ENCODE peak calls at places on chromosomes 11 and 22, in ten cellular contexts. One of them, this sample, is unnamed.

GRCh38 chr11:60887531-60887930 is 18.9 kb downstream of the PRPF19 start:
- DNase-seq in stimulated activated CD4-positive, alpha-beta T cell treated with anti-CD3 and anti-CD28 coated beads, TNF-alpha, amount 100 ng/mL, for 48 hours: no peak
- DNase-seq in amniotic stem cell: no peak
- DNase-seq in stimulated activated naive CD4-positive, alpha-beta T cell: no peak
- DNase-seq in neuronal stem cell: peak; percentile 24
- DNase-seq in GM18507: no peak
- DNase-seq in activated CD8-positive, alpha-beta memory T cell treated with anti-CD3 and anti-CD28 coated beads, Interleukin-2, amount 50 U/mL, for 4 hours: peak; percentile 37
- DNase-seq in ELF-1: peak; percentile 58
- DNase-seq in tibial nerve: peak; percentile 50
- DNase-seq in activated naive CD8-positive, alpha-beta T cell treated with anti-CD3 and anti-CD28 coated beads, Interleukin-2, amount 50 U/mL, for 16 hours: no peak
- DNase-seq in this sample: peak; percentile 72

GRCh38 chr22:17982572-17983141 is 41.7 kb downstream of the MICAL3 start:
- DNase-seq in GM18507: no peak
- DNase-seq in activated naive CD8-positive, alpha-beta T cell treated with anti-CD3 and anti-CD28 coated beads, Interleukin-2, amount 50 U/mL, for 16 hours: no peak
- DNase-seq in neuronal stem cell: no peak
- DNase-seq in activated CD8-positive, alpha-beta memory T cell treated with anti-CD3 and anti-CD28 coated beads, Interleukin-2, amount 50 U/mL, for 4 hours: no peak
- DNase-seq in stimulated activated CD4-positive, alpha-beta T cell treated with anti-CD3 and anti-CD28 coated beads, TNF-alpha, amount 100 ng/mL, for 48 hours: no peak
- DNase-seq in ELF-1: no peak
- DNase-seq in amniotic stem cell: no peak
- DNase-seq in tibial nerve: no peak
- DNase-seq in stimulated activated naive CD4-positive, alpha-beta T cell: no peak
- DNase-seq in this sample: no peak

GRCh38 chr11:83023410-83023809 is 48.3 kb downstream of the RAB30 start:
- DNase-seq in activated naive CD8-positive, alpha-beta T cell treated with anti-CD3 and anti-CD28 coated beads, Interleukin-2, amount 50 U/mL, for 16 hours: no peak
- DNase-seq in activated CD8-positive, alpha-beta memory T cell treated with anti-CD3 and anti-CD28 coated beads, Interleukin-2, amount 50 U/mL, for 4 hours: no peak
- DNase-seq in stimulated activated naive CD4-positive, alpha-beta T cell: no peak
- DNase-seq in amniotic stem cell: no peak
- DNase-seq in stimulated activated CD4-positive, alpha-beta T cell treated with anti-CD3 and anti-CD28 coated beads, TNF-alpha, amount 100 ng/mL, for 48 hours: no peak
- DNase-seq in GM18507: no peak
- DNase-seq in neuronal stem cell: no peak
- DNase-seq in tibial nerve: no peak
- DNase-seq in ELF-1: peak; percentile 34
- DNase-seq in this sample: no peak

GRCh38 chr11:36211735-36212430 is 77.3 kb downstream of the COMMD9 start:
- DNase-seq in amniotic stem cell: no peak
- DNase-seq in tibial nerve: no peak
- DNase-seq in stimulated activated naive CD4-positive, alpha-beta T cell: no peak
- DNase-seq in GM18507: no peak
- DNase-seq in ELF-1: peak; percentile 30
- DNase-seq in neuronal stem cell: peak; percentile 48
- DNase-seq in stimulated activated CD4-positive, alpha-beta T cell treated with anti-CD3 and anti-CD28 coated beads, TNF-alpha, amount 100 ng/mL, for 48 hours: no peak
- DNase-seq in activated naive CD8-positive, alpha-beta T cell treated with anti-CD3 and anti-CD28 coated beads, Interleukin-2, amount 50 U/mL, for 16 hours: no peak
- DNase-seq in activated CD8-positive, alpha-beta memory T cell treated with anti-CD3 and anti-CD28 coated beads, Interleukin-2, amount 50 U/mL, for 4 hours: no peak
- DNase-seq in this sample: peak; percentile 11

GRCh38 chr11:71298016-71298550 is 45.7 kb upstream of the SHANK2 start:
- DNase-seq in neuronal stem cell: no peak
- DNase-seq in tibial nerve: no peak
- DNase-seq in GM18507: no peak
- DNase-seq in ELF-1: no peak
- DNase-seq in amniotic stem cell: no peak
- DNase-seq in activated CD8-positive, alpha-beta memory T cell treated with anti-CD3 and anti-CD28 coated beads, Interleukin-2, amount 50 U/mL, for 4 hours: no peak
- DNase-seq in activated naive CD8-positive, alpha-beta T cell treated with anti-CD3 and anti-CD28 coated beads, Interleukin-2, amount 50 U/mL, for 16 hours: no peak
- DNase-seq in stimulated activated naive CD4-positive, alpha-beta T cell: no peak
- DNase-seq in stimulated activated CD4-positive, alpha-beta T cell treated with anti-CD3 and anti-CD28 coated beads, TNF-alpha, amount 100 ng/mL, for 48 hours: no peak
- DNase-seq in this sample: no peak

GRCh38 chr22:42396621-42397331 is 35.4 kb downstream of the NFAM1 start:
- DNase-seq in activated naive CD8-positive, alpha-beta T cell treated with anti-CD3 and anti-CD28 coated beads, Interleukin-2, amount 50 U/mL, for 16 hours: no peak
- DNase-seq in GM18507: peak; percentile 25
- DNase-seq in neuronal stem cell: no peak
- DNase-seq in tibial nerve: peak; percentile 43
- DNase-seq in activated CD8-positive, alpha-beta memory T cell treated with anti-CD3 and anti-CD28 coated beads, Interleukin-2, amount 50 U/mL, for 4 hours: no peak
- DNase-seq in ELF-1: no peak
- DNase-seq in stimulated activated naive CD4-positive, alpha-beta T cell: no peak
- DNase-seq in stimulated activated CD4-positive, alpha-beta T cell treated with anti-CD3 and anti-CD28 coated beads, TNF-alpha, amount 100 ng/mL, for 48 hours: no peak
- DNase-seq in amniotic stem cell: no peak
- DNase-seq in this sample: no peak

GRCh38 chr11:121892131-121892681 is 223.8 kb downstream of the BLID start:
- DNase-seq in ELF-1: peak; percentile 57
- DNase-seq in tibial nerve: no peak
- DNase-seq in activated naive CD8-positive, alpha-beta T cell treated with anti-CD3 and anti-CD28 coated beads, Interleukin-2, amount 50 U/mL, for 16 hours: no peak
- DNase-seq in stimulated activated CD4-positive, alpha-beta T cell treated with anti-CD3 and anti-CD28 coated beads, TNF-alpha, amount 100 ng/mL, for 48 hours: no peak
- DNase-seq in stimulated activated naive CD4-positive, alpha-beta T cell: no peak
- DNase-seq in GM18507: no peak
- DNase-seq in activated CD8-positive, alpha-beta memory T cell treated with anti-CD3 and anti-CD28 coated beads, Interleukin-2, amount 50 U/mL, for 4 hours: no peak
- DNase-seq in amniotic stem cell: peak; percentile 10
- DNase-seq in neuronal stem cell: no peak
- DNase-seq in this sample: peak; percentile 70

GRCh38 chr11:1480555-1481482 is 5.8 kb downstream of the MOB2 start:
- DNase-seq in ELF-1: no peak
- DNase-seq in neuronal stem cell: no peak
- DNase-seq in activated CD8-positive, alpha-beta memory T cell treated with anti-CD3 and anti-CD28 coated beads, Interleukin-2, amount 50 U/mL, for 4 hours: no peak
- DNase-seq in GM18507: no peak
- DNase-seq in stimulated activated CD4-positive, alpha-beta T cell treated with anti-CD3 and anti-CD28 coated beads, TNF-alpha, amount 100 ng/mL, for 48 hours: no peak
- DNase-seq in amniotic stem cell: no peak
- DNase-seq in activated naive CD8-positive, alpha-beta T cell treated with anti-CD3 and anti-CD28 coated beads, Interleukin-2, amount 50 U/mL, for 16 hours: no peak
- DNase-seq in stimulated activated naive CD4-positive, alpha-beta T cell: no peak
- DNase-seq in tibial nerve: no peak
- DNase-seq in this sample: no peak

GRCh38 chr11:23644443-23644842 is 784.2 kb upstream of the CCDC179 start:
- DNase-seq in amniotic stem cell: no peak
- DNase-seq in GM18507: no peak
- DNase-seq in neuronal stem cell: no peak
- DNase-seq in activated CD8-positive, alpha-beta memory T cell treated with anti-CD3 and anti-CD28 coated beads, Interleukin-2, amount 50 U/mL, for 4 hours: no peak
- DNase-seq in tibial nerve: no peak
- DNase-seq in ELF-1: no peak
- DNase-seq in activated naive CD8-positive, alpha-beta T cell treated with anti-CD3 and anti-CD28 coated beads, Interleukin-2, amount 50 U/mL, for 16 hours: no peak
- DNase-seq in stimulated activated naive CD4-positive, alpha-beta T cell: no peak
- DNase-seq in stimulated activated CD4-positive, alpha-beta T cell treated with anti-CD3 and anti-CD28 coated beads, TNF-alpha, amount 100 ng/mL, for 48 hours: no peak
- DNase-seq in this sample: peak; percentile 29

GRCh38 chr11:9315078-9315688 is 790 bp upstream of the TMEM41B start:
- DNase-seq in amniotic stem cell: no peak
- DNase-seq in ELF-1: no peak
- DNase-seq in stimulated activated CD4-positive, alpha-beta T cell treated with anti-CD3 and anti-CD28 coated beads, TNF-alpha, amount 100 ng/mL, for 48 hours: no peak
- DNase-seq in neuronal stem cell: no peak
- DNase-seq in activated CD8-positive, alpha-beta memory T cell treated with anti-CD3 and anti-CD28 coated beads, Interleukin-2, amount 50 U/mL, for 4 hours: no peak
- DNase-seq in stimulated activated naive CD4-positive, alpha-beta T cell: peak; percentile 19
- DNase-seq in GM18507: no peak
- DNase-seq in activated naive CD8-positive, alpha-beta T cell treated with anti-CD3 and anti-CD28 coated beads, Interleukin-2, amount 50 U/mL, for 16 hours: no peak
- DNase-seq in tibial nerve: no peak
- DNase-seq in this sample: no peak

GRCh38 chr11:102115557-102115956 is 5.3 kb downstream of the YAP1 start:
- DNase-seq in activated naive CD8-positive, alpha-beta T cell treated with anti-CD3 and anti-CD28 coated beads, Interleukin-2, amount 50 U/mL, for 16 hours: no peak
- DNase-seq in tibial nerve: no peak
- DNase-seq in neuronal stem cell: peak; percentile 45
- DNase-seq in stimulated activated naive CD4-positive, alpha-beta T cell: no peak
- DNase-seq in GM18507: no peak
- DNase-seq in amniotic stem cell: no peak
- DNase-seq in activated CD8-positive, alpha-beta memory T cell treated with anti-CD3 and anti-CD28 coated beads, Interleukin-2, amount 50 U/mL, for 4 hours: no peak
- DNase-seq in ELF-1: peak; percentile 74
- DNase-seq in stimulated activated CD4-positive, alpha-beta T cell treated with anti-CD3 and anti-CD28 coated beads, TNF-alpha, amount 100 ng/mL, for 48 hours: no peak
- DNase-seq in this sample: peak; percentile 82

GRCh38 chr22:45425531-45426265 is 12.2 kb downstream of the RIBC2 start:
- DNase-seq in activated CD8-positive, alpha-beta memory T cell treated with anti-CD3 and anti-CD28 coated beads, Interleukin-2, amount 50 U/mL, for 4 hours: no peak
- DNase-seq in ELF-1: no peak
- DNase-seq in stimulated activated CD4-positive, alpha-beta T cell treated with anti-CD3 and anti-CD28 coated beads, TNF-alpha, amount 100 ng/mL, for 48 hours: no peak
- DNase-seq in activated naive CD8-positive, alpha-beta T cell treated with anti-CD3 and anti-CD28 coated beads, Interleukin-2, amount 50 U/mL, for 16 hours: no peak
- DNase-seq in stimulated activated naive CD4-positive, alpha-beta T cell: no peak
- DNase-seq in amniotic stem cell: no peak
- DNase-seq in tibial nerve: no peak
- DNase-seq in GM18507: no peak
- DNase-seq in neuronal stem cell: no peak
- DNase-seq in this sample: no peak

GRCh38 chr22:32376681-32377080 is 19.0 kb downstream of the RFPL3 start:
- DNase-seq in activated CD8-positive, alpha-beta memory T cell treated with anti-CD3 and anti-CD28 coated beads, Interleukin-2, amount 50 U/mL, for 4 hours: no peak
- DNase-seq in tibial nerve: no peak
- DNase-seq in stimulated activated CD4-positive, alpha-beta T cell treated with anti-CD3 and anti-CD28 coated beads, TNF-alpha, amount 100 ng/mL, for 48 hours: no peak
- DNase-seq in activated naive CD8-positive, alpha-beta T cell treated with anti-CD3 and anti-CD28 coated beads, Interleukin-2, amount 50 U/mL, for 16 hours: no peak
- DNase-seq in GM18507: no peak
- DNase-seq in ELF-1: no peak
- DNase-seq in stimulated activated naive CD4-positive, alpha-beta T cell: no peak
- DNase-seq in amniotic stem cell: no peak
- DNase-seq in neuronal stem cell: no peak
- DNase-seq in this sample: no peak

GRCh38 chr11:72642815-72643511 is 31.3 kb downstream of the PDE2A start:
- DNase-seq in stimulated activated CD4-positive, alpha-beta T cell treated with anti-CD3 and anti-CD28 coated beads, TNF-alpha, amount 100 ng/mL, for 48 hours: peak; percentile 50
- DNase-seq in amniotic stem cell: peak; percentile 8
- DNase-seq in activated CD8-positive, alpha-beta memory T cell treated with anti-CD3 and anti-CD28 coated beads, Interleukin-2, amount 50 U/mL, for 4 hours: peak; percentile 70
- DNase-seq in stimulated activated naive CD4-positive, alpha-beta T cell: peak; percentile 41
- DNase-seq in ELF-1: peak; percentile 91
- DNase-seq in tibial nerve: no peak
- DNase-seq in GM18507: peak; percentile 77
- DNase-seq in neuronal stem cell: peak; percentile 71
- DNase-seq in activated naive CD8-positive, alpha-beta T cell treated with anti-CD3 and anti-CD28 coated beads, Interleukin-2, amount 50 U/mL, for 16 hours: peak; percentile 26
- DNase-seq in this sample: peak; percentile 73

GRCh38 chr11:27464155-27464759 is 8.3 kb downstream of the LGR4 start:
- DNase-seq in neuronal stem cell: no peak
- DNase-seq in stimulated activated naive CD4-positive, alpha-beta T cell: no peak
- DNase-seq in amniotic stem cell: no peak
- DNase-seq in stimulated activated CD4-positive, alpha-beta T cell treated with anti-CD3 and anti-CD28 coated beads, TNF-alpha, amount 100 ng/mL, for 48 hours: no peak
- DNase-seq in ELF-1: peak; percentile 83
- DNase-seq in GM18507: no peak
- DNase-seq in activated CD8-positive, alpha-beta memory T cell treated with anti-CD3 and anti-CD28 coated beads, Interleukin-2, amount 50 U/mL, for 4 hours: no peak
- DNase-seq in tibial nerve: no peak
- DNase-seq in activated naive CD8-positive, alpha-beta T cell treated with anti-CD3 and anti-CD28 coated beads, Interleukin-2, amount 50 U/mL, for 16 hours: no peak
- DNase-seq in this sample: peak; percentile 94

GRCh38 chr22:28783786-28784671 is 11.5 kb downstream of the CCDC117 start:
- DNase-seq in GM18507: no peak
- DNase-seq in activated naive CD8-positive, alpha-beta T cell treated with anti-CD3 and anti-CD28 coated beads, Interleukin-2, amount 50 U/mL, for 16 hours: no peak
- DNase-seq in neuronal stem cell: no peak
- DNase-seq in ELF-1: no peak
- DNase-seq in amniotic stem cell: no peak
- DNase-seq in tibial nerve: no peak
- DNase-seq in stimulated activated naive CD4-positive, alpha-beta T cell: no peak
- DNase-seq in stimulated activated CD4-positive, alpha-beta T cell treated with anti-CD3 and anti-CD28 coated beads, TNF-alpha, amount 100 ng/mL, for 48 hours: no peak
- DNase-seq in activated CD8-positive, alpha-beta memory T cell treated with anti-CD3 and anti-CD28 coated beads, Interleukin-2, amount 50 U/mL, for 4 hours: no peak
- DNase-seq in this sample: no peak

GRCh38 chr11:72591785-72592490 is 82.3 kb downstream of the PDE2A start:
- DNase-seq in activated naive CD8-positive, alpha-beta T cell treated with anti-CD3 and anti-CD28 coated beads, Interleukin-2, amount 50 U/mL, for 16 hours: no peak
- DNase-seq in activated CD8-positive, alpha-beta memory T cell treated with anti-CD3 and anti-CD28 coated beads, Interleukin-2, amount 50 U/mL, for 4 hours: peak; percentile 68
- DNase-seq in GM18507: no peak
- DNase-seq in amniotic stem cell: no peak
- DNase-seq in ELF-1: no peak
- DNase-seq in stimulated activated CD4-positive, alpha-beta T cell treated with anti-CD3 and anti-CD28 coated beads, TNF-alpha, amount 100 ng/mL, for 48 hours: peak; percentile 40
- DNase-seq in tibial nerve: no peak
- DNase-seq in neuronal stem cell: no peak
- DNase-seq in stimulated activated naive CD4-positive, alpha-beta T cell: peak; percentile 52
- DNase-seq in this sample: no peak

GRCh38 chr11:35257287-35257686 is 118.3 kb downstream of the CD44 start:
- DNase-seq in ELF-1: no peak
- DNase-seq in neuronal stem cell: no peak
- DNase-seq in activated CD8-positive, alpha-beta memory T cell treated with anti-CD3 and anti-CD28 coated beads, Interleukin-2, amount 50 U/mL, for 4 hours: no peak
- DNase-seq in stimulated activated CD4-positive, alpha-beta T cell treated with anti-CD3 and anti-CD28 coated beads, TNF-alpha, amount 100 ng/mL, for 48 hours: no peak
- DNase-seq in amniotic stem cell: no peak
- DNase-seq in tibial nerve: no peak
- DNase-seq in activated naive CD8-positive, alpha-beta T cell treated with anti-CD3 and anti-CD28 coated beads, Interleukin-2, amount 50 U/mL, for 16 hours: no peak
- DNase-seq in stimulated activated naive CD4-positive, alpha-beta T cell: peak; percentile 29
- DNase-seq in GM18507: peak; percentile 26
- DNase-seq in this sample: no peak

GRCh38 chr11:124415356-124415923 is 9.2 kb downstream of the OR8B4 start:
- DNase-seq in stimulated activated naive CD4-positive, alpha-beta T cell: no peak
- DNase-seq in neuronal stem cell: peak; percentile 20
- DNase-seq in activated naive CD8-positive, alpha-beta T cell treated with anti-CD3 and anti-CD28 coated beads, Interleukin-2, amount 50 U/mL, for 16 hours: no peak
- DNase-seq in tibial nerve: no peak
- DNase-seq in stimulated activated CD4-positive, alpha-beta T cell treated with anti-CD3 and anti-CD28 coated beads, TNF-alpha, amount 100 ng/mL, for 48 hours: no peak
- DNase-seq in activated CD8-positive, alpha-beta memory T cell treated with anti-CD3 and anti-CD28 coated beads, Interleukin-2, amount 50 U/mL, for 4 hours: no peak
- DNase-seq in amniotic stem cell: peak; percentile 39
- DNase-seq in GM18507: peak; percentile 8
- DNase-seq in ELF-1: peak; percentile 10
- DNase-seq in this sample: peak; percentile 45

GRCh38 chr22:42313204-42313603 is 42.8 kb upstream of the TCF20 start:
- DNase-seq in activated CD8-positive, alpha-beta memory T cell treated with anti-CD3 and anti-CD28 coated beads, Interleukin-2, amount 50 U/mL, for 4 hours: no peak
- DNase-seq in amniotic stem cell: no peak
- DNase-seq in neuronal stem cell: no peak
- DNase-seq in GM18507: no peak
- DNase-seq in stimulated activated naive CD4-positive, alpha-beta T cell: no peak
- DNase-seq in activated naive CD8-positive, alpha-beta T cell treated with anti-CD3 and anti-CD28 coated beads, Interleukin-2, amount 50 U/mL, for 16 hours: no peak
- DNase-seq in stimulated activated CD4-positive, alpha-beta T cell treated with anti-CD3 and anti-CD28 coated beads, TNF-alpha, amount 100 ng/mL, for 48 hours: no peak
- DNase-seq in ELF-1: no peak
- DNase-seq in tibial nerve: no peak
- DNase-seq in this sample: peak; percentile 53

GRCh38 chr11:11039249-11039965 is 181.6 kb upstream of the ZBED5 start:
- DNase-seq in GM18507: no peak
- DNase-seq in ELF-1: no peak
- DNase-seq in activated naive CD8-positive, alpha-beta T cell treated with anti-CD3 and anti-CD28 coated beads, Interleukin-2, amount 50 U/mL, for 16 hours: no peak
- DNase-seq in stimulated activated naive CD4-positive, alpha-beta T cell: no peak
- DNase-seq in neuronal stem cell: no peak
- DNase-seq in stimulated activated CD4-positive, alpha-beta T cell treated with anti-CD3 and anti-CD28 coated beads, TNF-alpha, amount 100 ng/mL, for 48 hours: no peak
- DNase-seq in activated CD8-positive, alpha-beta memory T cell treated with anti-CD3 and anti-CD28 coated beads, Interleukin-2, amount 50 U/mL, for 4 hours: no peak
- DNase-seq in amniotic stem cell: no peak
- DNase-seq in tibial nerve: no peak
- DNase-seq in this sample: no peak

GRCh38 chr22:46413725-46414379 is 78.3 kb downstream of the TRMU start:
- DNase-seq in amniotic stem cell: no peak
- DNase-seq in stimulated activated CD4-positive, alpha-beta T cell treated with anti-CD3 and anti-CD28 coated beads, TNF-alpha, amount 100 ng/mL, for 48 hours: no peak
- DNase-seq in stimulated activated naive CD4-positive, alpha-beta T cell: no peak
- DNase-seq in activated CD8-positive, alpha-beta memory T cell treated with anti-CD3 and anti-CD28 coated beads, Interleukin-2, amount 50 U/mL, for 4 hours: no peak
- DNase-seq in GM18507: no peak
- DNase-seq in activated naive CD8-positive, alpha-beta T cell treated with anti-CD3 and anti-CD28 coated beads, Interleukin-2, amount 50 U/mL, for 16 hours: no peak
- DNase-seq in tibial nerve: no peak
- DNase-seq in neuronal stem cell: no peak
- DNase-seq in ELF-1: no peak
- DNase-seq in this sample: no peak

GRCh38 chr11:73141309-73142127 is 600 bp downstream of the FCHSD2 start:
- DNase-seq in activated naive CD8-positive, alpha-beta T cell treated with anti-CD3 and anti-CD28 coated beads, Interleukin-2, amount 50 U/mL, for 16 hours: peak; percentile 25
- DNase-seq in stimulated activated CD4-positive, alpha-beta T cell treated with anti-CD3 and anti-CD28 coated beads, TNF-alpha, amount 100 ng/mL, for 48 hours: peak; percentile 38
- DNase-seq in stimulated activated naive CD4-positive, alpha-beta T cell: peak; percentile 40
- DNase-seq in amniotic stem cell: peak; percentile 28
- DNase-seq in activated CD8-positive, alpha-beta memory T cell treated with anti-CD3 and anti-CD28 coated beads, Interleukin-2, amount 50 U/mL, for 4 hours: peak; percentile 53
- DNase-seq in GM18507: no peak
- DNase-seq in neuronal stem cell: peak; percentile 78
- DNase-seq in ELF-1: peak; percentile 86
- DNase-seq in tibial nerve: peak; percentile 36
- DNase-seq in this sample: peak; percentile 85

GRCh38 chr22:38924197-38924952 is 33.0 kb upstream of the APOBEC3A start:
- DNase-seq in stimulated activated CD4-positive, alpha-beta T cell treated with anti-CD3 and anti-CD28 coated beads, TNF-alpha, amount 100 ng/mL, for 48 hours: no peak
- DNase-seq in ELF-1: no peak
- DNase-seq in activated naive CD8-positive, alpha-beta T cell treated with anti-CD3 and anti-CD28 coated beads, Interleukin-2, amount 50 U/mL, for 16 hours: no peak
- DNase-seq in neuronal stem cell: no peak
- DNase-seq in amniotic stem cell: peak; percentile 80
- DNase-seq in stimulated activated naive CD4-positive, alpha-beta T cell: no peak
- DNase-seq in activated CD8-positive, alpha-beta memory T cell treated with anti-CD3 and anti-CD28 coated beads, Interleukin-2, amount 50 U/mL, for 4 hours: no peak
- DNase-seq in GM18507: no peak
- DNase-seq in tibial nerve: peak; percentile 67
- DNase-seq in this sample: no peak

GRCh38 chr11:69367211-69367964 is 73.4 kb downstream of the MYEOV start:
- DNase-seq in ELF-1: no peak
- DNase-seq in GM18507: no peak
- DNase-seq in tibial nerve: no peak
- DNase-seq in stimulated activated naive CD4-positive, alpha-beta T cell: no peak
- DNase-seq in neuronal stem cell: no peak
- DNase-seq in amniotic stem cell: no peak
- DNase-seq in activated CD8-positive, alpha-beta memory T cell treated with anti-CD3 and anti-CD28 coated beads, Interleukin-2, amount 50 U/mL, for 4 hours: no peak
- DNase-seq in stimulated activated CD4-positive, alpha-beta T cell treated with anti-CD3 and anti-CD28 coated beads, TNF-alpha, amount 100 ng/mL, for 48 hours: no peak
- DNase-seq in activated naive CD8-positive, alpha-beta T cell treated with anti-CD3 and anti-CD28 coated beads, Interleukin-2, amount 50 U/mL, for 16 hours: no peak
- DNase-seq in this sample: no peak

GRCh38 chr22:37228106-37229011 is 15.7 kb downstream of the RAC2 start:
- DNase-seq in tibial nerve: no peak
- DNase-seq in amniotic stem cell: no peak
- DNase-seq in GM18507: no peak
- DNase-seq in stimulated activated naive CD4-positive, alpha-beta T cell: peak; percentile 26
- DNase-seq in activated CD8-positive, alpha-beta memory T cell treated with anti-CD3 and anti-CD28 coated beads, Interleukin-2, amount 50 U/mL, for 4 hours: peak; percentile 71
- DNase-seq in neuronal stem cell: no peak
- DNase-seq in activated naive CD8-positive, alpha-beta T cell treated with anti-CD3 and anti-CD28 coated beads, Interleukin-2, amount 50 U/mL, for 16 hours: no peak
- DNase-seq in stimulated activated CD4-positive, alpha-beta T cell treated with anti-CD3 and anti-CD28 coated beads, TNF-alpha, amount 100 ng/mL, for 48 hours: no peak
- DNase-seq in ELF-1: no peak
- DNase-seq in this sample: no peak

GRCh38 chr22:44439356-44440223 is 58.4 kb downstream of the RTL6 start:
- DNase-seq in ELF-1: no peak
- DNase-seq in amniotic stem cell: no peak
- DNase-seq in activated CD8-positive, alpha-beta memory T cell treated with anti-CD3 and anti-CD28 coated beads, Interleukin-2, amount 50 U/mL, for 4 hours: no peak
- DNase-seq in GM18507: no peak
- DNase-seq in stimulated activated CD4-positive, alpha-beta T cell treated with anti-CD3 and anti-CD28 coated beads, TNF-alpha, amount 100 ng/mL, for 48 hours: no peak
- DNase-seq in stimulated activated naive CD4-positive, alpha-beta T cell: no peak
- DNase-seq in neuronal stem cell: no peak
- DNase-seq in activated naive CD8-positive, alpha-beta T cell treated with anti-CD3 and anti-CD28 coated beads, Interleukin-2, amount 50 U/mL, for 16 hours: no peak
- DNase-seq in tibial nerve: no peak
- DNase-seq in this sample: no peak

GRCh38 chr11:1817000-1817399 is 17.8 kb upstream of the SYT8 start:
- DNase-seq in activated CD8-positive, alpha-beta memory T cell treated with anti-CD3 and anti-CD28 coated beads, Interleukin-2, amount 50 U/mL, for 4 hours: no peak
- DNase-seq in neuronal stem cell: no peak
- DNase-seq in stimulated activated naive CD4-positive, alpha-beta T cell: no peak
- DNase-seq in GM18507: no peak
- DNase-seq in amniotic stem cell: no peak
- DNase-seq in tibial nerve: no peak
- DNase-seq in ELF-1: no peak
- DNase-seq in stimulated activated CD4-positive, alpha-beta T cell treated with anti-CD3 and anti-CD28 coated beads, TNF-alpha, amount 100 ng/mL, for 48 hours: no peak
- DNase-seq in activated naive CD8-positive, alpha-beta T cell treated with anti-CD3 and anti-CD28 coated beads, Interleukin-2, amount 50 U/mL, for 16 hours: no peak
- DNase-seq in this sample: no peak

This sample was measured in mesendoderm.